ENCODE peak calls at places on chromosomes 3 and 15, in seven cellular contexts. Z, B, D, E, K, S and R are unnamed samples.

GRCh38 chr3:50616770-50617095 is 218 bp upstream of the MAPKAPK3 start:
- DNase-seq in Z (peak; percentile 91), B (peak; percentile 97), D (peak; percentile 84), E (peak; percentile 97), K (peak; percentile 92), S (peak; percentile 95), R (peak; percentile 95)

GRCh38 chr3:185851959-185852358 is 27.1 kb upstream of the IGF2BP2 start:
- DNase-seq in Z (no peak), B (no peak), D (no peak), E (no peak), K (no peak), S (no peak), R (no peak)

GRCh38 chr15:62868507-62868906 is 174.0 kb upstream of the TPM1 start:
- DNase-seq in Z (no peak), B (no peak), D (no peak), E (no peak), K (no peak), S (no peak), R (no peak)

GRCh38 chr3:32842987-32843386 is 25.2 kb downstream of the TRIM71 start:
- DNase-seq in Z (no peak), B (no peak), D (no peak), E (no peak), K (no peak), S (no peak), R (no peak)

GRCh38 chr3:42652611-42653302 is 740 bp upstream of the ZBTB47 start:
- DNase-seq in Z (peak; percentile 20), B (peak; percentile 72), D (peak; percentile 37), E (peak; percentile 80), K (no peak), S (peak; percentile 66), R (peak; percentile 75)

GRCh38 chr15:47888721-47889120 is 171.4 kb downstream of the SEMA6D start:
- DNase-seq in Z (no peak), B (no peak), D (no peak), E (no peak), K (no peak), S (no peak), R (no peak)

GRCh38 chr15:76947454-76947853 is 15.9 kb downstream of the RCN2 start:
- DNase-seq in Z (no peak), B (no peak), D (no peak), E (no peak), K (no peak), S (no peak), R (no peak)

GRCh38 chr3:195753609-195754008 is 32.8 kb downstream of the MUC20 start:
- DNase-seq in Z (no peak), B (no peak), D (no peak), E (no peak), K (no peak), S (no peak), R (no peak)

GRCh38 chr3:10779293-10779805 is 36.7 kb upstream of the SLC6A11 start:
- DNase-seq in Z (no peak), B (no peak), D (no peak), E (no peak), K (no peak), S (no peak), R (no peak)

GRCh38 chr15:41281236-41281635 is 50.2 kb downstream of the CHP1 start:
- DNase-seq in Z (no peak), B (no peak), D (no peak), E (no peak), K (no peak), S (no peak), R (no peak)

GRCh38 chr3:89533320-89533719 is 425.9 kb downstream of the EPHA3 start:
- DNase-seq in Z (no peak), B (no peak), D (no peak), E (no peak), K (no peak), S (no peak), R (no peak)

GRCh38 chr3:129616713-129617112 is 10.2 kb upstream of the PLXND1 start:
- DNase-seq in Z (no peak), B (no peak), D (no peak), E (peak; percentile 50), K (no peak), S (no peak), R (peak; percentile 63)

GRCh38 chr3:29639621-29640290 is 358.9 kb downstream of the RBMS3 start:
- DNase-seq in Z (no peak), B (no peak), D (no peak), E (no peak), K (no peak), S (no peak), R (no peak)

GRCh38 chr3:43727930-43728329 is 37.2 kb downstream of the ABHD5 start:
- DNase-seq in Z (no peak), B (no peak), D (no peak), E (no peak), K (no peak), S (no peak), R (no peak)

GRCh38 chr3:147412491-147412916 is 3.3 kb downstream of the ZIC1 start:
- DNase-seq in Z (no peak), B (no peak), D (no peak), E (no peak), K (no peak), S (no peak), R (no peak)